ENCODE peak calls at places on chromosome 14, in six cellular contexts. One of them, this sample, is unnamed.

GRCh38 chr14:86646688-86647687 is 1117.0 kb downstream of the FLRT2 start:
- DNase-seq in cardiac fibroblast: peak; percentile 44
- DNase-seq in CD4-positive, alpha-beta T cell: no peak
- DNase-seq in bronchial epithelial cell: peak; percentile 45
- DNase-seq in HepG2: peak; percentile 4
- DNase-seq in progenitor cell of endocrine pancreas: no peak
- DNase-seq in this sample: no peak

GRCh38 chr14:75259946-75260545 is 18.6 kb upstream of the FOS start:
- DNase-seq in bronchial epithelial cell: no peak
- DNase-seq in cardiac fibroblast: no peak
- DNase-seq in CD4-positive, alpha-beta T cell: no peak
- DNase-seq in progenitor cell of endocrine pancreas: no peak
- DNase-seq in HepG2: no peak
- DNase-seq in this sample: no peak

GRCh38 chr14:23171251-23171975 is 12.0 kb downstream of the SLC7A8 start:
- DNase-seq in bronchial epithelial cell: peak; percentile 95
- DNase-seq in CD4-positive, alpha-beta T cell: no peak
- DNase-seq in HepG2: no peak
- DNase-seq in progenitor cell of endocrine pancreas: no peak
- DNase-seq in cardiac fibroblast: no peak
- DNase-seq in this sample: no peak

GRCh38 chr14:31166271-31166561 is 41.4 kb downstream of the HECTD1 start:
- DNase-seq in bronchial epithelial cell: no peak
- DNase-seq in CD4-positive, alpha-beta T cell: no peak
- DNase-seq in progenitor cell of endocrine pancreas: no peak
- DNase-seq in cardiac fibroblast: peak; percentile 3
- DNase-seq in HepG2: no peak
- DNase-seq in this sample: no peak

GRCh38 chr14:67166450-67166853 is 22.8 kb upstream of the GARIN2 start:
- DNase-seq in bronchial epithelial cell: peak; percentile 40
- DNase-seq in progenitor cell of endocrine pancreas: no peak
- DNase-seq in cardiac fibroblast: peak; percentile 70
- DNase-seq in CD4-positive, alpha-beta T cell: no peak
- DNase-seq in HepG2: no peak
- DNase-seq in this sample: peak; percentile 42

GRCh38 chr14:91303091-91303923 is 58.8 kb upstream of the GPR68 start:
- DNase-seq in CD4-positive, alpha-beta T cell: no peak
- DNase-seq in cardiac fibroblast: peak; percentile 36
- DNase-seq in progenitor cell of endocrine pancreas: no peak
- DNase-seq in bronchial epithelial cell: peak; percentile 13
- DNase-seq in HepG2: peak; percentile 28
- DNase-seq in this sample: peak; percentile 58

GRCh38 chr14:61466249-61466904 is 145.0 kb downstream of the PRKCH start:
- DNase-seq in CD4-positive, alpha-beta T cell: no peak
- DNase-seq in bronchial epithelial cell: peak; percentile 95
- DNase-seq in HepG2: peak; percentile 69
- DNase-seq in progenitor cell of endocrine pancreas: no peak
- DNase-seq in cardiac fibroblast: peak; percentile 99
- DNase-seq in this sample: peak; percentile 16

GRCh38 chr14:50997712-50998111 is 53.4 kb upstream of the PYGL start:
- DNase-seq in HepG2: peak; percentile 35
- DNase-seq in cardiac fibroblast: no peak
- DNase-seq in CD4-positive, alpha-beta T cell: no peak
- DNase-seq in bronchial epithelial cell: no peak
- DNase-seq in progenitor cell of endocrine pancreas: no peak
- DNase-seq in this sample: no peak

GRCh38 chr14:92987713-92988510 is 65.0 kb downstream of the CHGA start:
- DNase-seq in progenitor cell of endocrine pancreas: no peak
- DNase-seq in CD4-positive, alpha-beta T cell: no peak
- DNase-seq in HepG2: no peak
- DNase-seq in cardiac fibroblast: no peak
- DNase-seq in bronchial epithelial cell: no peak
- DNase-seq in this sample: no peak

GRCh38 chr14:45125754-45126153 is 8.5 kb downstream of the FKBP3 start:
- DNase-seq in progenitor cell of endocrine pancreas: no peak
- DNase-seq in HepG2: no peak
- DNase-seq in CD4-positive, alpha-beta T cell: no peak
- DNase-seq in bronchial epithelial cell: no peak
- DNase-seq in cardiac fibroblast: no peak
- DNase-seq in this sample: no peak

GRCh38 chr14:59829941-59830734 is 40.4 kb downstream of the RTN1 start:
- DNase-seq in CD4-positive, alpha-beta T cell: no peak
- DNase-seq in progenitor cell of endocrine pancreas: no peak
- DNase-seq in cardiac fibroblast: no peak
- DNase-seq in bronchial epithelial cell: peak; percentile 12
- DNase-seq in HepG2: no peak
- DNase-seq in this sample: no peak

GRCh38 chr14:23433457-23433856 is 2.0 kb downstream of the MYH7 start:
- DNase-seq in bronchial epithelial cell: no peak
- DNase-seq in HepG2: no peak
- DNase-seq in progenitor cell of endocrine pancreas: no peak
- DNase-seq in CD4-positive, alpha-beta T cell: no peak
- DNase-seq in cardiac fibroblast: no peak
- DNase-seq in this sample: no peak

GRCh38 chr14:96911499-96912130 is 114.4 kb downstream of the VRK1 start:
- DNase-seq in cardiac fibroblast: no peak
- DNase-seq in CD4-positive, alpha-beta T cell: no peak
- DNase-seq in bronchial epithelial cell: no peak
- DNase-seq in progenitor cell of endocrine pancreas: no peak
- DNase-seq in HepG2: no peak
- DNase-seq in this sample: no peak

GRCh38 chr14:90883197-90883596 is 67.0 kb upstream of the TTC7B start:
- DNase-seq in cardiac fibroblast: no peak
- DNase-seq in bronchial epithelial cell: no peak
- DNase-seq in progenitor cell of endocrine pancreas: no peak
- DNase-seq in HepG2: no peak
- DNase-seq in CD4-positive, alpha-beta T cell: no peak
- DNase-seq in this sample: no peak

GRCh38 chr14:60632777-60633176 is 16.5 kb downstream of the SIX1 start:
- DNase-seq in cardiac fibroblast: no peak
- DNase-seq in progenitor cell of endocrine pancreas: no peak
- DNase-seq in bronchial epithelial cell: peak; percentile 35
- DNase-seq in HepG2: no peak
- DNase-seq in CD4-positive, alpha-beta T cell: no peak
- DNase-seq in this sample: no peak

GRCh38 chr14:55707365-55707804 is 127.4 kb downstream of the KTN1 start:
- DNase-seq in progenitor cell of endocrine pancreas: no peak
- DNase-seq in HepG2: peak; percentile 31
- DNase-seq in CD4-positive, alpha-beta T cell: no peak
- DNase-seq in cardiac fibroblast: peak; percentile 77
- DNase-seq in bronchial epithelial cell: peak; percentile 67
- DNase-seq in this sample: no peak

GRCh38 chr14:87049886-87050820 is 942.8 kb downstream of the GALC start:
- DNase-seq in HepG2: peak; percentile 37
- DNase-seq in bronchial epithelial cell: peak; percentile 72
- DNase-seq in cardiac fibroblast: peak; percentile 19
- DNase-seq in progenitor cell of endocrine pancreas: no peak
- DNase-seq in CD4-positive, alpha-beta T cell: no peak
- DNase-seq in this sample: no peak

GRCh38 chr14:24366664-24367505 is 1.1 kb upstream of the NFATC4 start:
- DNase-seq in bronchial epithelial cell: peak; percentile 89
- DNase-seq in progenitor cell of endocrine pancreas: peak; percentile 89
- DNase-seq in CD4-positive, alpha-beta T cell: no peak
- DNase-seq in cardiac fibroblast: peak; percentile 99
- DNase-seq in HepG2: peak; percentile 92
- DNase-seq in this sample: peak; percentile 97

GRCh38 chr14:67851785-67852410 is 32.3 kb downstream of the RAD51B start:
- DNase-seq in progenitor cell of endocrine pancreas: no peak
- DNase-seq in cardiac fibroblast: no peak
- DNase-seq in CD4-positive, alpha-beta T cell: no peak
- DNase-seq in bronchial epithelial cell: no peak
- DNase-seq in HepG2: no peak
- DNase-seq in this sample: no peak

GRCh38 chr14:81301371-81301770 is 80.6 kb upstream of the GTF2A1 start:
- DNase-seq in CD4-positive, alpha-beta T cell: no peak
- DNase-seq in bronchial epithelial cell: no peak
- DNase-seq in HepG2: no peak
- DNase-seq in progenitor cell of endocrine pancreas: no peak
- DNase-seq in cardiac fibroblast: no peak
- DNase-seq in this sample: no peak

GRCh38 chr14:81305743-81306142 is 85.0 kb upstream of the GTF2A1 start:
- DNase-seq in progenitor cell of endocrine pancreas: no peak
- DNase-seq in CD4-positive, alpha-beta T cell: no peak
- DNase-seq in cardiac fibroblast: no peak
- DNase-seq in HepG2: no peak
- DNase-seq in bronchial epithelial cell: no peak
- DNase-seq in this sample: no peak

GRCh38 chr14:81301813-81302212 is 81.1 kb upstream of the GTF2A1 start:
- DNase-seq in CD4-positive, alpha-beta T cell: no peak
- DNase-seq in progenitor cell of endocrine pancreas: no peak
- DNase-seq in HepG2: no peak
- DNase-seq in cardiac fibroblast: no peak
- DNase-seq in bronchial epithelial cell: no peak
- DNase-seq in this sample: no peak

GRCh38 chr14:81302613-81303012 is 81.9 kb upstream of the GTF2A1 start:
- DNase-seq in bronchial epithelial cell: no peak
- DNase-seq in progenitor cell of endocrine pancreas: no peak
- DNase-seq in CD4-positive, alpha-beta T cell: no peak
- DNase-seq in HepG2: peak; percentile 27
- DNase-seq in cardiac fibroblast: no peak
- DNase-seq in this sample: no peak

GRCh38 chr14:81303258-81303935 is 82.6 kb upstream of the GTF2A1 start:
- DNase-seq in CD4-positive, alpha-beta T cell: no peak
- DNase-seq in progenitor cell of endocrine pancreas: peak; percentile 66
- DNase-seq in HepG2: peak; percentile 98
- DNase-seq in cardiac fibroblast: no peak
- DNase-seq in bronchial epithelial cell: peak; percentile 84
- DNase-seq in this sample: peak; percentile 91
- TF ChIP-seq CTCF in CD4-positive, alpha-beta T cell: no peak
- TF ChIP-seq CTCF in progenitor cell of endocrine pancreas: no peak
- TF ChIP-seq CTCF in HepG2: no peak
- TF ChIP-seq CTCF in cardiac fibroblast: no peak
- TF ChIP-seq CTCF in bronchial epithelial cell: no peak
- TF ChIP-seq CTCF in this sample: no peak

DNA sequence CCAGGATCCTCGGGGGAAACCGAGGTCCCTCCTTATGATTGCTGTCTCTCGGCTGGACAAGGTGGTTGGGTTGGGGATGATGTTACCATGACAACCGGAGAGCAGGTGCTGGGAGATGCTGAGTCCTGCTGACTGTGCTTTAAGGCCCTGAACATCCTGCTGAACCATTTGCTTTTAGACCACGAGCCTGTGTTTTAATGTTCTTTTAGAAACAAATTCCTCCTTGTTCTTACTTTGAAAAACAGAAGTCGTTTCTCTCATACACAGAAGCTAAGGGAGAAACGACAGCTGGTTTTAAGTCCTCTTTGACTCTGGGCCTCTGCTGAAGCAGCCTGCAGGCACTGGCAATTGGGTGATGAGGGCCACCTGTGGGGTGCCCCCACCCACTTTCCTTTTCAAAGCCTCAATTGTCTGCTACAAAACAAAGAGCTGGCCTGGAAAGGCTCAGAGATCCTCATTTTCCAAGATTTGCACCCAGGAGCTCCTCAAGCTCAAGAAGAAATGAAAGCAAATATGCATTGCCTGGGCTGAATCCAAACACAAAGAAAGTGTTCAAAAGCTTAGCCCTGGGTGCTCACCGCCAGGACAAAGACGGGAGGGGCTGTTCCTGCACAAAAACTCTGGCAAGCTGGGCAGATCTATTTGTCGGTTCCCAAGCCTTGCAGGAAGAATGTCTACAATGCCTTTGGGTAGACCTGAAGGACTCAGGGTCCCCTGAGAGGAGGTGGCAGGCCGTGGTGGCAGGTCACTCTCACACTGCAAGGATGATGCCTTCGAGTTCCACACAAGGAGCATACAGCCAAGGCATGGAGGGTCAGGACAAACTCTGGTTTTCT is 90.0 kb upstream of the CLMN start:
- DNase-seq in bronchial epithelial cell: no peak
- DNase-seq in cardiac fibroblast: no peak
- DNase-seq in progenitor cell of endocrine pancreas: no peak
- DNase-seq in HepG2: no peak
- DNase-seq in CD4-positive, alpha-beta T cell: no peak
- DNase-seq in this sample: no peak
- TF ChIP-seq CTCF in bronchial epithelial cell: no peak
- TF ChIP-seq CTCF in cardiac fibroblast: no peak
- TF ChIP-seq CTCF in progenitor cell of endocrine pancreas: no peak
- TF ChIP-seq CTCF in HepG2: no peak
- TF ChIP-seq CTCF in CD4-positive, alpha-beta T cell: no peak
- TF ChIP-seq CTCF in this sample: no peak

DNA sequence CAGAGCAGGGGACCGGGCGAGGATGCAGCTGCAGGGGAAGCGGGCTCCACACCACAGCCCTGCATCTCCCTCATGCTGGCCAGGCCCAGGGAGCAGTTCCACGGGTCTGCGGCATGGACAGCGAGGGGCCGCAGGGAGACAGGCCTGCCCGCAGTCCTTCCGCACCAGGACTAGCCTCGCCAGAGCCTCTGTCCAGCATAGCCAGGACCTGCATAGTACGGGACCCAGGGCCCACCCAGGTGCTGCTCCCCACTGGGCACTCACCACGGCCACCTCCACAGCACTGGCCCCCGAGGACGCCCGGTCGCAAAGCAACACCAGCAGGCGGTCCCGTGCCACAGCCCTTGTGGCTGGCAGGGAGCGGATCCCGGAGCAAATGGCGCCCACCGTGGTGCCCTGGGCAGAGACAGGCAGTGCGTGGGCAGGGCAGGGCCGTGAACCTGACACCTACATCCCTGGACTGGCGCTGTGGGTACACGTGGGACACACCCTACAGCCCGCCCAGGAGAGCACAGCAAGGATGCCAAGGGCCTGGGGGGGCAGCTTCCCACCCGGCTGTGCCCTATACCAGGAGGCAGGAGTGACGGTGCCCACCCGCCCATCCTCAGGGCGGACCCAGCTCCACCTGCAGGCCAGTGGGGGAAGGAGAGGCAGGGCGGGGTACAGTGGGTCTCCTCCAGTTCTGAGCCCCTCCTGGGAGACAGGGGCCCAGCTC is 23.8 kb downstream of the JAG2 start:
- DNase-seq in bronchial epithelial cell: no peak
- DNase-seq in progenitor cell of endocrine pancreas: no peak
- DNase-seq in CD4-positive, alpha-beta T cell: no peak
- DNase-seq in HepG2: no peak
- DNase-seq in cardiac fibroblast: no peak
- DNase-seq in this sample: no peak
- TF ChIP-seq CTCF in bronchial epithelial cell: peak; percentile 2
- TF ChIP-seq CTCF in progenitor cell of endocrine pancreas: no peak
- TF ChIP-seq CTCF in CD4-positive, alpha-beta T cell: no peak
- TF ChIP-seq CTCF in HepG2: peak; percentile 33
- TF ChIP-seq CTCF in cardiac fibroblast: no peak
- TF ChIP-seq CTCF in this sample: no peak

GRCh38 chr14:79370969-79371368 is 840.3 kb downstream of the DIO2 start:
- DNase-seq in CD4-positive, alpha-beta T cell: no peak
- DNase-seq in bronchial epithelial cell: no peak
- DNase-seq in HepG2: no peak
- DNase-seq in progenitor cell of endocrine pancreas: no peak
- DNase-seq in cardiac fibroblast: no peak
- DNase-seq in this sample: no peak

GRCh38 chr14:79375336-79375735 is 836.0 kb downstream of the DIO2 start:
- DNase-seq in HepG2: no peak
- DNase-seq in cardiac fibroblast: no peak
- DNase-seq in progenitor cell of endocrine pancreas: no peak
- DNase-seq in bronchial epithelial cell: no peak
- DNase-seq in CD4-positive, alpha-beta T cell: no peak
- DNase-seq in this sample: no peak

GRCh38 chr14:79373451-79373850 is 837.9 kb downstream of the DIO2 start:
- DNase-seq in CD4-positive, alpha-beta T cell: no peak
- DNase-seq in HepG2: no peak
- DNase-seq in bronchial epithelial cell: no peak
- DNase-seq in cardiac fibroblast: no peak
- DNase-seq in progenitor cell of endocrine pancreas: no peak
- DNase-seq in this sample: no peak

GRCh38 chr14:79369359-79370332 is 841.7 kb downstream of the DIO2 start:
- DNase-seq in progenitor cell of endocrine pancreas: no peak
- DNase-seq in cardiac fibroblast: peak; percentile 95
- DNase-seq in bronchial epithelial cell: peak; percentile 98
- DNase-seq in HepG2: no peak
- DNase-seq in CD4-positive, alpha-beta T cell: no peak
- DNase-seq in this sample: no peak
- TF ChIP-seq CTCF in progenitor cell of endocrine pancreas: no peak
- TF ChIP-seq CTCF in cardiac fibroblast: peak; percentile 16
- TF ChIP-seq CTCF in bronchial epithelial cell: peak; percentile 19
- TF ChIP-seq CTCF in HepG2: no peak
- TF ChIP-seq CTCF in CD4-positive, alpha-beta T cell: no peak
- TF ChIP-seq CTCF in this sample: no peak